ENCODE peak calls at places on chromosome 6, in eight cellular contexts. Q is GM23338; Y is activated T-cell treated with anti-CD3 and anti-CD28 coated beads, Interleukin-2, amount 50 U/mL, for 72 hours; I is fibroblast of lung; G is activated CD4-positive, alpha-beta T cell treated with anti-CD3 and anti-CD28 coated beads, Interleukin-2, amount 50 U/mL, for 48 hours; U is amygdala; F is putamen; X is GM12891. N is an unnamed sample.

GRCh38 chr6:106662458-106662857 is 33.1 kb downstream of the QRSL1 start:
- DNase-seq in I (no peak), X (no peak), G (no peak), Y (no peak), U (no peak), F (no peak), Q (no peak), N (no peak)

GRCh38 chr6:105774247-105774646 is 311.9 kb upstream of the PRDM1 start:
- DNase-seq in Y (no peak), U (no peak), Q (no peak), I (no peak), F (no peak), X (no peak), G (no peak), N (no peak)

GRCh38 chr6:124973780-124974179 is 11.5 kb downstream of the RNF217 start:
- DNase-seq in F (no peak), X (no peak), Y (no peak), G (no peak), U (no peak), Q (no peak), I (no peak), N (no peak)

GRCh38 chr6:158474961-158475343 is 84.9 kb upstream of the TMEM181 start:
- DNase-seq in G (no peak), F (no peak), Y (no peak), I (peak), Q (no peak), X (no peak), U (no peak), N (peak)

GRCh38 chr6:170438402-170438753 is 114.7 kb downstream of the PSMB1 start:
- DNase-seq in U (peak), I (peak), G (peak), X (peak), Q (peak), Y (peak), F (no peak), N (peak)

GRCh38 chr6:111122458-111123286 is 35.4 kb downstream of the SLC16A10 start:
- DNase-seq in G (no peak), U (no peak), Q (no peak), I (no peak), Y (no peak), X (no peak), F (no peak), N (no peak)

GRCh38 chr6:121652726-121653623 is 217.5 kb downstream of the GJA1 start:
- DNase-seq in Y (no peak), I (peak), X (no peak), F (no peak), U (no peak), Q (no peak), G (no peak), N (peak)

GRCh38 chr6:87102296-87102695 is 7.4 kb upstream of the CGA start:
- DNase-seq in F (no peak), U (no peak), Y (no peak), G (no peak), X (no peak), Q (no peak), I (no peak), N (no peak)

GRCh38 chr6:36650848-36651247 is 27.7 kb upstream of the CDKN1A start:
- DNase-seq in U (no peak), I (no peak), Q (no peak), X (no peak), G (no peak), Y (no peak), F (no peak), N (peak)

GRCh38 chr6:1231941-1232340 is 80.0 kb upstream of the FOXQ1 start:
- DNase-seq in Q (no peak), Y (no peak), X (no peak), F (no peak), G (no peak), U (no peak), I (no peak), N (no peak)

GRCh38 chr6:111614833-111615582 is 9.3 kb upstream of the TRAF3IP2 start:
- DNase-seq in Y (no peak), G (no peak), X (no peak), U (no peak), I (no peak), Q (peak), F (no peak), N (peak)

GRCh38 chr6:35078896-35079295 is 62.2 kb downstream of the TCP11 start:
- DNase-seq in Q (no peak), Y (no peak), I (no peak), G (no peak), X (no peak), F (no peak), U (no peak), N (no peak)

GRCh38 chr6:16553531-16553930 is 207.7 kb downstream of the ATXN1 start:
- DNase-seq in G (no peak), Q (no peak), F (no peak), Y (no peak), X (no peak), I (no peak), U (no peak), N (no peak)

GRCh38 chr6:37279366-37280134 is 21.6 kb upstream of the TMEM217 start:
- DNase-seq in Y (no peak), Q (no peak), X (no peak), F (no peak), G (no peak), U (no peak), I (peak), N (no peak)

GRCh38 chr6:7787137-7787575 is 61.3 kb downstream of the BMP6 start:
- DNase-seq in Y (no peak), X (no peak), I (peak), U (no peak), G (no peak), Q (no peak), F (no peak), N (no peak)

GRCh38 chr6:6724319-6725119 is 136.0 kb downstream of the LY86 start:
- DNase-seq in Q (peak), F (peak), I (peak), X (peak), Y (peak), G (peak), U (peak), N (peak)

GRCh38 chr6:44627091-44627878 is 239.8 kb downstream of the CDC5L start:
- DNase-seq in Q (peak), I (no peak), X (no peak), U (no peak), F (no peak), G (no peak), Y (no peak), N (no peak)

GRCh38 chr6:21479140-21479539 is 114.4 kb upstream of the SOX4 start:
- DNase-seq in Q (no peak), Y (no peak), I (peak), U (no peak), F (no peak), X (no peak), G (no peak), N (no peak)

GRCh38 chr6:25156123-25156522 is 123.1 kb upstream of the CARMIL1 start:
- DNase-seq in F (no peak), X (no peak), U (no peak), G (no peak), Q (no peak), Y (no peak), I (peak), N (no peak)

GRCh38 chr6:31351734-31352496 is 5.1 kb downstream of the HLA-B start:
- DNase-seq in Y (peak), X (no peak), U (no peak), Q (no peak), I (no peak), G (no peak), F (no peak), N (no peak)

GRCh38 chr6:155317186-155317585 is 2.9 kb upstream of the TFB1M start:
- DNase-seq in U (no peak), Q (no peak), F (peak), X (no peak), I (no peak), G (no peak), Y (no peak), N (no peak)

N was measured in LoVo.